ENCODE peak calls at places on chromosomes 13 and 19, in six cellular contexts. One of them, this sample, is unnamed.

GRCh38 chr19:46035986-46036744 is 4.6 kb downstream of the IGFL4 start:
- ATAC-seq in HepG2: peak; percentile 43
- ATAC-seq in upper lobe of left lung: no peak
- ATAC-seq in A549: peak; percentile 29
- ATAC-seq in GM12878: no peak
- ATAC-seq in K562: no peak
- ATAC-seq in this sample: no peak

GRCh38 chr13:34161829-34162544 is 344.0 kb downstream of the RFC3 start:
- ATAC-seq in HepG2: no peak
- ATAC-seq in upper lobe of left lung: peak; percentile 28
- ATAC-seq in A549: peak; percentile 82
- ATAC-seq in GM12878: no peak
- ATAC-seq in K562: no peak
- ATAC-seq in this sample: peak; percentile 16

GRCh38 chr13:101415358-101416174 is 742 bp downstream of the NALCN start:
- ATAC-seq in HepG2: no peak
- ATAC-seq in upper lobe of left lung: no peak
- ATAC-seq in A549: peak; percentile 53
- ATAC-seq in GM12878: peak; percentile 55
- ATAC-seq in K562: no peak
- ATAC-seq in this sample: peak; percentile 10

GRCh38 chr13:77678691-77679090 is 18.8 kb upstream of the SLAIN1 start:
- ATAC-seq in HepG2: peak; percentile 35
- ATAC-seq in upper lobe of left lung: no peak
- ATAC-seq in A549: no peak
- ATAC-seq in GM12878: no peak
- ATAC-seq in K562: no peak
- ATAC-seq in this sample: no peak

GRCh38 chr13:98500963-98501421 is 75.9 kb downstream of the STK24 start:
- ATAC-seq in HepG2: no peak
- ATAC-seq in upper lobe of left lung: no peak
- ATAC-seq in A549: no peak
- ATAC-seq in GM12878: peak; percentile 93
- ATAC-seq in K562: no peak
- ATAC-seq in this sample: no peak

GRCh38 chr13:105410602-105411001 is 1124.9 kb downstream of the EFNB2 start:
- ATAC-seq in HepG2: peak; percentile 61
- ATAC-seq in upper lobe of left lung: no peak
- ATAC-seq in A549: peak; percentile 56
- ATAC-seq in GM12878: peak; percentile 37
- ATAC-seq in K562: no peak
- ATAC-seq in this sample: no peak

GRCh38 chr13:100543872-100544602 is 44.6 kb downstream of the GGACT start:
- ATAC-seq in HepG2: peak; percentile 91
- ATAC-seq in upper lobe of left lung: no peak
- ATAC-seq in A549: no peak
- ATAC-seq in GM12878: no peak
- ATAC-seq in K562: no peak
- ATAC-seq in this sample: no peak

GRCh38 chr19:18736415-18737336 is 53.2 kb downstream of the CRTC1 start:
- ATAC-seq in HepG2: no peak
- ATAC-seq in upper lobe of left lung: peak; percentile 27
- ATAC-seq in A549: no peak
- ATAC-seq in GM12878: no peak
- ATAC-seq in K562: no peak
- ATAC-seq in this sample: no peak

GRCh38 chr19:53246498-53246897 is 8.2 kb downstream of the ZNF677 start:
- ATAC-seq in HepG2: no peak
- ATAC-seq in upper lobe of left lung: no peak
- ATAC-seq in A549: no peak
- ATAC-seq in GM12878: peak; percentile 45
- ATAC-seq in K562: no peak
- ATAC-seq in this sample: no peak

GRCh38 chr13:39787086-39787487 is 131.6 kb downstream of the COG6 start:
- ATAC-seq in HepG2: no peak
- ATAC-seq in upper lobe of left lung: no peak
- ATAC-seq in A549: no peak
- ATAC-seq in GM12878: no peak
- ATAC-seq in K562: no peak
- ATAC-seq in this sample: no peak

GRCh38 chr13:110971486-110971885 is 56.6 kb upstream of the ANKRD10 start:
- ATAC-seq in HepG2: no peak
- ATAC-seq in upper lobe of left lung: no peak
- ATAC-seq in A549: no peak
- ATAC-seq in GM12878: no peak
- ATAC-seq in K562: peak; percentile 35
- ATAC-seq in this sample: no peak

GRCh38 chr13:51815848-51816247 is 11.9 kb upstream of the DHRS12 start:
- ATAC-seq in HepG2: no peak
- ATAC-seq in upper lobe of left lung: no peak
- ATAC-seq in A549: peak; percentile 19
- ATAC-seq in GM12878: no peak
- ATAC-seq in K562: peak; percentile 49
- ATAC-seq in this sample: no peak

GRCh38 chr19:13430790-13431582 is 75.3 kb downstream of the CACNA1A start:
- ATAC-seq in HepG2: peak; percentile 62
- ATAC-seq in upper lobe of left lung: peak; percentile 42
- ATAC-seq in A549: peak; percentile 74
- ATAC-seq in GM12878: peak; percentile 82
- ATAC-seq in K562: peak; percentile 92
- ATAC-seq in this sample: no peak

GRCh38 chr13:101258509-101258908 is 157.8 kb downstream of the NALCN start:
- ATAC-seq in HepG2: no peak
- ATAC-seq in upper lobe of left lung: no peak
- ATAC-seq in A549: no peak
- ATAC-seq in GM12878: no peak
- ATAC-seq in K562: no peak
- ATAC-seq in this sample: no peak

GRCh38 chr13:50936681-50937080 is 27.1 kb downstream of the RNASEH2B start:
- ATAC-seq in HepG2: no peak
- ATAC-seq in upper lobe of left lung: peak; percentile 46
- ATAC-seq in A549: no peak
- ATAC-seq in GM12878: no peak
- ATAC-seq in K562: no peak
- ATAC-seq in this sample: no peak

GRCh38 chr19:4700573-4700970 is 23.1 kb downstream of the DPP9 start:
- ATAC-seq in HepG2: no peak
- ATAC-seq in upper lobe of left lung: no peak
- ATAC-seq in A549: no peak
- ATAC-seq in GM12878: no peak
- ATAC-seq in K562: peak; percentile 46
- ATAC-seq in this sample: no peak

GRCh38 chr13:40652588-40652940 is 13.9 kb downstream of the FOXO1 start:
- ATAC-seq in HepG2: no peak
- ATAC-seq in upper lobe of left lung: no peak
- ATAC-seq in A549: no peak
- ATAC-seq in GM12878: peak; percentile 54
- ATAC-seq in K562: no peak
- ATAC-seq in this sample: no peak

GRCh38 chr13:95206116-95206515 is 95.1 kb downstream of the ABCC4 start:
- ATAC-seq in HepG2: no peak
- ATAC-seq in upper lobe of left lung: no peak
- ATAC-seq in A549: no peak
- ATAC-seq in GM12878: no peak
- ATAC-seq in K562: no peak
- ATAC-seq in this sample: no peak

DNA sequence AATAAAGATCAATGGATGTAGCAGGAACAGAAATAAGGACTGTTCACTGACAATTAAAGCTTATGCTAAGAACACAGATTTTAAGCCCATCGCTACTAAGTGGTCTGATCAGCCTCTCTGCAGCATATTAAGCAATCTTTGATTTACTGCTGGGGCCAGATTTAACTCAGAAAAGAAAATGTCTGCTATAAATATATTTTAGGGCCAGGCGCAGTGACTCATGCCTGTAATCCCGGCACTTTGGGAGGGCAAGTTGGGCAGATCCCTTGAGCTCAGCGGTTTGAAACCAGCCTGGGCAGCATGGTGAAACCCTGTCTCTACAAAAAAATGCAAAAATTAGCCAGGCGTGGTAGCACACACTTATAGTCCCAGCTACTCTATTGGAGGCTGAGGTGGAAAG is 43.0 kb downstream of the METTL21C start:
- ATAC-seq in HepG2: no peak
- ATAC-seq in upper lobe of left lung: no peak
- ATAC-seq in A549: no peak
- ATAC-seq in GM12878: no peak
- ATAC-seq in K562: no peak
- ATAC-seq in this sample: no peak
- TF ChIP-seq EP300 in HepG2: no peak
- TF ChIP-seq EP300 in upper lobe of left lung: no peak
- TF ChIP-seq EP300 in A549: no peak
- TF ChIP-seq EP300 in GM12878: no peak
- TF ChIP-seq EP300 in K562: no peak
- TF ChIP-seq EP300 in this sample: no peak

GRCh38 chr19:49338023-49338677 is 2.9 kb downstream of the CD37 start:
- ATAC-seq in HepG2: no peak
- ATAC-seq in upper lobe of left lung: no peak
- ATAC-seq in A549: no peak
- ATAC-seq in GM12878: no peak
- ATAC-seq in K562: no peak
- ATAC-seq in this sample: no peak

GRCh38 chr19:49338691-49339363 is 3.6 kb downstream of the CD37 start:
- ATAC-seq in HepG2: no peak
- ATAC-seq in upper lobe of left lung: peak; percentile 87
- ATAC-seq in A549: peak; percentile 68
- ATAC-seq in GM12878: no peak
- ATAC-seq in K562: peak; percentile 93
- ATAC-seq in this sample: peak; percentile 61

GRCh38 chr19:49340069-49340864 is 5.1 kb downstream of the CD37 start:
- ATAC-seq in HepG2: peak; percentile 78
- ATAC-seq in upper lobe of left lung: peak; percentile 47
- ATAC-seq in A549: peak; percentile 11
- ATAC-seq in GM12878: peak; percentile 80
- ATAC-seq in K562: peak; percentile 69
- ATAC-seq in this sample: peak; percentile 45

GRCh38 chr19:49340865-49341718 is 5.9 kb downstream of the CD37 start:
- ATAC-seq in HepG2: no peak
- ATAC-seq in upper lobe of left lung: no peak
- ATAC-seq in A549: no peak
- ATAC-seq in GM12878: no peak
- ATAC-seq in K562: no peak
- ATAC-seq in this sample: no peak

DNA sequence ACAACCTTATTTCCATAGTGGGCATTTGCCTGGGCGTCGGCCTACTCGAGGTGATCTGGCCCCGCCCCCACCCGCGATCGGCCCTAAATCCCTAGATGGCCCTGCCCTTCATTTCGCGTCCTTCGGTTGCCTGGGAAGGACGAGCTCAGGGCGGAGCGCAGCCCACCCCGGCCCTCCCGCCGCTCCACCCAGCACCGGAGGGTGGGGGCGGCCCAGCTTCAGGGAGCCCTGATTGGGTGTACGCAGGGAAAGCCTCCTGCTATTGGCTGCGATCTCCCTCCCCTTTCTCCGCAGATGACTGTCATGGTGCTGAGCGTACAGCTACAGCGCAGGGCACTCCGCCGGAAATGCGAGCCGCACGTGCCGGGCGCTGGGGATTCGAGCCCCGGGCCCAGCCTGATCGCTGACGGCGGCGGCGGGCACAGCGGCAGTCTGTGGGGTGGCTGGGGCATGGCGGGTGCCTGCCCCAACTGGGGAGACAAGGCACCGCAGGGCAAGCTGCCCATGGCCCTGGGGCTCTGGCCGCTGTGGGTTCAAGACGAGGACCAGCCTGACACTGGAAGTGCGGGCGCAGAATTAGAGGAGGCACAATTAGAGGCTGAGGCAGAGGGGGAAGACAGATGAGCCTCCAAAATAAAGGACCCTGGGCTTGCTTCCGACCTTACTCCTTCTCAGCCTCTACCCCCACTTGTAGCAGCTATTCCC is 4.3 kb downstream of the CD37 start:
- ATAC-seq in HepG2: no peak
- ATAC-seq in upper lobe of left lung: peak; percentile 95
- ATAC-seq in A549: peak; percentile 8
- ATAC-seq in GM12878: no peak
- ATAC-seq in K562: peak; percentile 53
- ATAC-seq in this sample: peak; percentile 95
- TF ChIP-seq EP300 in HepG2: no peak
- TF ChIP-seq EP300 in upper lobe of left lung: no peak
- TF ChIP-seq EP300 in A549: no peak
- TF ChIP-seq EP300 in GM12878: no peak
- TF ChIP-seq EP300 in K562: no peak
- TF ChIP-seq EP300 in this sample: no peak

GRCh38 chr19:3535235-3535921 is 3.6 kb upstream of the TEKTIP1 start:
- ATAC-seq in HepG2: no peak
- ATAC-seq in upper lobe of left lung: no peak
- ATAC-seq in A549: no peak
- ATAC-seq in GM12878: no peak
- ATAC-seq in K562: no peak
- ATAC-seq in this sample: no peak

GRCh38 chr19:3538258-3538929 is 580 bp upstream of the TEKTIP1 start:
- ATAC-seq in HepG2: peak; percentile 7
- ATAC-seq in upper lobe of left lung: no peak
- ATAC-seq in A549: peak; percentile 14
- ATAC-seq in GM12878: no peak
- ATAC-seq in K562: peak; percentile 55
- ATAC-seq in this sample: no peak

GRCh38 chr19:3537101-3537437 is 1.9 kb upstream of the TEKTIP1 start:
- ATAC-seq in HepG2: no peak
- ATAC-seq in upper lobe of left lung: no peak
- ATAC-seq in A549: peak; percentile 7
- ATAC-seq in GM12878: no peak
- ATAC-seq in K562: peak; percentile 5
- ATAC-seq in this sample: peak; percentile 5

GRCh38 chr19:3537438-3538240 is 1.3 kb upstream of the TEKTIP1 start:
- ATAC-seq in HepG2: peak; percentile 18
- ATAC-seq in upper lobe of left lung: no peak
- ATAC-seq in A549: peak; percentile 38
- ATAC-seq in GM12878: peak; percentile 25
- ATAC-seq in K562: peak; percentile 37
- ATAC-seq in this sample: no peak

GRCh38 chr19:3536429-3537100 is 2.4 kb upstream of the TEKTIP1 start:
- ATAC-seq in HepG2: no peak
- ATAC-seq in upper lobe of left lung: no peak
- ATAC-seq in A549: peak; percentile 5
- ATAC-seq in GM12878: no peak
- ATAC-seq in K562: peak; percentile 3
- ATAC-seq in this sample: peak; percentile 42
- TF ChIP-seq EP300 in HepG2: no peak
- TF ChIP-seq EP300 in upper lobe of left lung: no peak
- TF ChIP-seq EP300 in A549: no peak
- TF ChIP-seq EP300 in GM12878: no peak
- TF ChIP-seq EP300 in K562: no peak
- TF ChIP-seq EP300 in this sample: no peak

DNA sequence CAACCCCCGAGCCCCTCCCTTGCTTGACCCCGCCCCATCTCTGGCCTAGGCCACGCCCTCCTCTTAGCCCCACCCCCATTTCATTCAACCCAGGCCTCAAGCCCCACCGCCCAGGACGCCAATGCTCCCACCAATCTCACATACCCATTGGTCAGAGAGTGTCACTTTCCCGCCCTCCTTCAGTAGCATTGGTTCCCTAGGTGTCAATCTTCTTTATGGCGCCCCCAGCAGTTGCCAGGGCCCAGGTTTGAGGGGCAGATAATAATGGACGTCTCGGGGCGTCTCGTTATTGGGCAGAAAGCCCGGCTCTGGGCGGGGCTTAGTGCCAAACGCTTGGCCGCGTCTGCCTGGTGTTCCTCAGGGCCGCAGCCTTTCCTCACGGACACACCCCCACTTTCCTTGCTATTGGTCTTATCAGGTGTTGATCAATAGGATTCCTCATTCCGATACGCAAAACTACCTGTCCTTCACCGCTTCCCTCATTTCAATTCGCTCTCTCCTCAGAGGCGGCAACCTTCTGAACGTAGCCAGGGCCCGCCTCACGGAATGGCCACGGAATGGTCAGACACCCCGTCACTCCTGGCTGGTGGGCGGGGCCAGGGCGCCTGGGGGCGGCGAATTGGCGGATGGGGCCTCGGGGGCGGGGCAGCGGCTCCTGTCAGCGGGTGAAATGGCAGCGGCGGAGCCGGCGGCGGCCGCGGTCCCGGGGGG is at the start of gene EVI5L:
- ATAC-seq in HepG2: peak; percentile 92
- ATAC-seq in upper lobe of left lung: peak; percentile 97
- ATAC-seq in A549: peak; percentile 95
- ATAC-seq in GM12878: peak; percentile 96
- ATAC-seq in K562: peak; percentile 94
- ATAC-seq in this sample: peak; percentile 97
- TF ChIP-seq EP300 in HepG2: no peak
- TF ChIP-seq EP300 in upper lobe of left lung: no peak
- TF ChIP-seq EP300 in A549: no peak
- TF ChIP-seq EP300 in GM12878: no peak
- TF ChIP-seq EP300 in K562: no peak
- TF ChIP-seq EP300 in this sample: no peak